ENCODE peak calls at places on chromosomes 2 and 18, in four cellular contexts. A is HepG2, Z is GM12878, K is K562. N is an unnamed sample.
A peak's percentile ranks its signal among the peaks of the same experiment; 100 is the strongest.

GRCh38 chr2:223008936-223009335 is 43.1 kb upstream of the KCNE4 start:
- DNase-seq in Z (no peak), A (no peak), K (no peak), N (no peak)

GRCh38 chr2:54558188-54558975 is 102.3 kb downstream of the SPTBN1 start:
- DNase-seq in Z (no peak), A (peak; percentile 78), K (peak; percentile 65), N (no peak)

GRCh38 chr2:241821460-241822263 is 12.7 kb downstream of the NEU4 start:
- DNase-seq in A (no peak), Z (no peak), K (no peak), N (no peak)

GRCh38 chr2:233380132-233381012 is 26.1 kb downstream of the DGKD start:
- DNase-seq in K (peak; percentile 41), Z (no peak), A (no peak), N (no peak)

GRCh38 chr2:183148967-183149366 is 24.7 kb downstream of the NUP35 start:
- DNase-seq in Z (no peak), K (no peak), A (no peak), N (no peak)

GRCh38 chr2:234002281-234002680 is 48.2 kb upstream of the SPP2 start:
- DNase-seq in K (no peak), Z (no peak), A (no peak), N (no peak)

GRCh38 chr18:40929389-40929788 is 1025.6 kb upstream of the PIK3C3 start:
- DNase-seq in Z (no peak), K (no peak), A (no peak), N (no peak)

GRCh38 chr2:210230518-210230917 is 5.3 kb upstream of the ACADL start:
- DNase-seq in K (no peak), Z (no peak), A (no peak), N (no peak)

GRCh38 chr18:66129248-66129647 is 378.4 kb downstream of the CDH7 start:
- DNase-seq in K (no peak), A (no peak), Z (no peak), N (no peak)

GRCh38 chr18:45859334-45859733 is 33.9 kb downstream of the SIGLEC15 start:
- DNase-seq in Z (no peak), K (no peak), A (no peak), N (no peak)

GRCh38 chr18:48629730-48630324 is 91.0 kb downstream of the CTIF start:
- DNase-seq in A (peak; percentile 87), K (no peak), Z (no peak), N (peak; percentile 20)

GRCh38 chr2:199777315-199777714 is 73.7 kb downstream of the FTCDNL1 start:
- DNase-seq in K (no peak), A (no peak), Z (no peak), N (no peak)

GRCh38 chr2:13255485-13255884 is 538.7 kb downstream of the TRIB2 start:
- DNase-seq in K (no peak), Z (no peak), A (no peak), N (no peak)
- H3K9me3 ChIP-seq in K (peaks cover 4% of the 10 kb centered on the region), Z (no peaks in the 10 kb centered on the region), A (peaks cover 76% of the 10 kb centered on the region), N (no peaks in the 10 kb centered on the region)

DNA sequence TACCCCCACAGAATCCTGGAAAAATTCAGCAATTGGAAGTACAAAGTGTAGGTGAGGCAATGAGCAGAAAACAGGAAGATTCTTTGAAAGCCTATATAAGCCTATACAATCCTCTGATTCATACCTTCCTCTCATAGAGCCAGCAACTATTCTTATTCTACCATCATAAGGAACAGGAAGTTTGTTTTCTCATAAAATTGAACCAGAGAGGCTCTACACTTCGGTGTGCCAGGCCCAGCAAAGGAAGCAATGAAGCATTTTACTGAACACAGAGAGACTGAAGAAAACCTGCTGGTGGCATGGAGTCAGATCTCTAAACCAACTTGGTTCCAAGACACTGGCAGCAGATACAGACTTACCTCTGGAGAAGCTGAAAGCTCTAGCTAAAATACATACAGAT is 18.7 kb downstream of the CASP8 start:
- DNase-seq in Z (no peak), A (no peak), K (no peak), N (no peak)
- H3K36me3 ChIP-seq in Z (peaks cover 14% of the 10 kb centered on the region), A (peaks cover 7% of the 10 kb centered on the region), K (peaks cover 45% of the 10 kb centered on the region), N (peaks cover 6% of the 10 kb centered on the region)

DNA sequence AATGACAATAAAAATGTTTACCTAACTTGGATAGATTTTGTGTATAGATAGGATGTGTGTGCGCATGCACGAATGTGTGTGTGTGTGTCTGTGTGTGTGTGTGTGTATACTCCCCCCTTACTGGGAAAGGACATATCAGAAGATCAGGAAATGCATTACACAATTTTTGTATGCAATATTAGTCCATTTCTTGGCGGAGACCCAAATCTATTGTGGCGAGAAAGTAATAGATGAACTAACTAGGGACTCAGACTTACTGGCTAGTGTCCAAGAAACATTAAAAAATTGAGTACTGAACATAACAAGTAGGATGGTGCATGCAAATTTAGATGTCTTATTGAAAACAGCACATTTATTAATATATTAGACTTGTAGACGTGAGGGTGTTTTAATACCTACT is 1036.5 kb upstream of the FANCL start:
- DNase-seq in K (no peak), A (no peak), Z (no peak), N (no peak)
- TF ChIP-seq REST in K (no peak), A (no peak), Z (no peak), N (no peak)

GRCh38 chr2:89849731-89850130 is 1158.3 kb downstream of the RPIA start:
- DNase-seq in K (no peak), Z (no peak), A (no peak), N (no peak)
- H3K9me3 ChIP-seq in K (no peaks in the 10 kb centered on the region), Z (no peaks in the 10 kb centered on the region), A (no peaks in the 10 kb centered on the region), N (no peaks in the 10 kb centered on the region)

DNA sequence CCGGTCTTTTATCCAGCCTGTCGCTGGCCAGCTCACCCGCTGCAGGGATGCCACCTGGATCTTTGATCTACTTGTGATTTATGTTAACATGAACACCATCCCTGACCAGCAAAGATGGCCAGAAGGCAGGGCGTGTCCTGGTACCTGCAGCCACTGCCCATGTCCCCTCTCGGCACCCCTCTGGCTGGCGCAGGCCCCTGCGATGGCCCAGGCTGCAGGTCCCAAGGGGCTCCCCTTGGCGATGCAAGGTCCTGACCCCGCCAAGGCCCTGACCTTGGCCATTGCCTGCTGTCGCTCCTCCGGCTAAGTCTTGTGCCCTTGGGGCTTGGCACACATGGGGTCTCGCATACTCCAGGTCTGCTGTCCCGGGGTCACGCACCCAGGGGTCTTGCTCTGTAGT is 214.9 kb downstream of the TWIST2 start:
- DNase-seq in K (no peak), A (no peak), Z (no peak), N (no peak)
- H3K36me3 ChIP-seq in K (no peaks in the 10 kb centered on the region), A (peaks cover 4% of the 10 kb centered on the region), Z (no peaks in the 10 kb centered on the region), N (no peaks in the 10 kb centered on the region)

DNA sequence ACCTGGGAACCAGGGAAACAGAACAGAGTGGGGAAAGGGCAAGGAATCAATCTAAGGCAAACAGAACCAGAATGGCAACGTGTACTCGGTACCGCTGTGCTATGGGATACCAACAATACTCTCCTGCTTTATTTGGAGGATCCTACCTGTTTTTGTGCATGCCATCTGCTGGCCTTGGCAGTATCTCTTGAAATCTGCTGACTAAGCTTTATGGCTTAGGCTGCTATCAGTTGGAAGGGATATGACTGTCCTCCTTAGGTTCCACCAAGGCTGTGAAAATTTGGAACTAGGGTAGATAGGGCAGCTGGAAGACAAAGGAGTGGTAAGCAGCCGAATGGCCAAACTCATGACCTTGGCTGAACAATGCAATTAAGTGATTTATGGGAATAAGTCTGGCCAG is 71.3 kb upstream of the LYPD6 start:
- DNase-seq in K (no peak), Z (no peak), A (no peak), N (no peak)
- TF ChIP-seq REST in K (no peak), Z (no peak), A (no peak), N (no peak)

GRCh38 chr18:8932866-8933265 is 169.6 kb upstream of the NDUFV2 start:
- DNase-seq in A (no peak), K (no peak), Z (no peak), N (no peak)

GRCh38 chr18:8933714-8934284 is 168.7 kb upstream of the NDUFV2 start:
- DNase-seq in K (no peak), Z (no peak), A (no peak), N (no peak)

GRCh38 chr18:8930990-8931648 is 171.4 kb upstream of the NDUFV2 start:
- DNase-seq in Z (no peak), A (no peak), K (no peak), N (no peak)

GRCh38 chr18:8926464-8926863 is 176.0 kb upstream of the NDUFV2 start:
- DNase-seq in K (no peak), A (no peak), Z (no peak), N (no peak)

GRCh38 chr18:8929381-8929780 is 173.1 kb upstream of the NDUFV2 start:
- DNase-seq in Z (no peak), K (no peak), A (no peak), N (no peak)
- H3K9me3 ChIP-seq in Z (peaks cover 7% of the 10 kb centered on the region), K (peaks cover 29% of the 10 kb centered on the region), A (peaks cover 27% of the 10 kb centered on the region), N (no peaks in the 10 kb centered on the region)

DNA sequence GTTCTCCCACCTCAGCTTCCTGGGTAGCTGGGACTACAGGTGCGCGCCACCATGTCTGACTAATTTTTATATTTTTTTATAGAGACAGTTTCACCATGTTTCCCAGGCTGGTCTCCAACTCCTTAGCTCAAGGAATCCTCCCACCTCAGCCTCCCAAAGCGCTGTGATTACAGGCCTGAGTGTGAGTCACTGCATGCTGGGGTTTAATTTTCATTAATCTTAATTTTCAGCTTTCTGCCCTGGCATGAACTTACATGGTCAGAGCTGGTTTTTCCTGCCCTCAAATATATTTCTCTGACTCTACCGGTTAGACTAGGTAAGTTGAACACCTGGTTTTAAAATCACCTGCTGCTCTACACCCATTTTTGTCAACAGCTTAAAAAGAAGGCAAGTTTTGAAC is 3.1 kb downstream of the MARCHF7 start:
- DNase-seq in Z (no peak), K (no peak), A (no peak), N (no peak)
- H3K36me3 ChIP-seq in Z (peaks cover 38% of the 10 kb centered on the region), K (peaks cover 70% of the 10 kb centered on the region), A (peaks cover 11% of the 10 kb centered on the region), N (peaks cover 46% of the 10 kb centered on the region)

GRCh38 chr18:62186656-62187542 is at the start of the genes PIGN and RELCH:
- DNase-seq in K (peak; percentile 91), A (peak; percentile 98), Z (peak; percentile 92), N (peak; percentile 84)
- TF ChIP-seq REST in K (no peak), A (peak; percentile 14), Z (no peak), N (no peak)

DNA sequence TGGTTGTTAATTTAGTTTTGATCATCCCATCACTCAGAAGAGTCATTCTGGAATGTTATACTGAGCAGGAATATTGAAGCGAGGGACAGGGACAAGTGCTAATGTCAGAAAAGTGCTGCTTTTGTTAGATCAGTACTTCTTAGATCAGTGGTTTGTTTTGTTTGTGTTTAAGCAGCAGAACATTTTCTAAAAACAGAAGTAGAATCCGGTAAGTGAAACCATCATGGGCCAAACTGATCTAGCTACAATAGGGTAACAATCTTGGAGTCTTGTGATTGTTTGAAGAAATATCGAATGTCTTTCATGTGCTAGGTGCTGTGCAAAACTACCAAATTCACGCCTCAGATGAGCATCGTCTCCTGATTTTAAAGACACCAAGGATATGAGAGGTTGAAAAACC is 45.1 kb upstream of the SEC11C start:
- DNase-seq in A (no peak), Z (no peak), K (no peak), N (no peak)
- H3K9me3 ChIP-seq in A (no peaks in the 10 kb centered on the region), Z (no peaks in the 10 kb centered on the region), K (no peaks in the 10 kb centered on the region), N (no peaks in the 10 kb centered on the region)